ENCODE peak calls at places on chromosomes 3 and 15, in seven cellular contexts. H is foreskin keratinocyte; J is sciatic nerve; R is NCI-H510A treated with DMSO at 0.1 percent for 48 hours; Q is foreskin fibroblast; I is activated T-helper 9 cell treated with anti-CD3 and anti-CD28 coated beads, Interleukin-2, amount 50 U/mL, for 16 hours; Z is ELR. P is an unnamed sample.
A peak's percentile ranks its signal among the peaks of the same experiment; 100 is the strongest.

GRCh38 chr15:57500979-57501576 is 90.6 kb upstream of the MYZAP start:
- DNase-seq in H (peak; percentile 43), J (no peak), R (no peak), Q (no peak), I (no peak), Z (peak; percentile 58), P (no peak)

GRCh38 chr15:48855501-48856440 is 22.2 kb upstream of the EID1 start:
- DNase-seq in H (peak; percentile 33), J (no peak), R (peak; percentile 14), Q (peak; percentile 50), I (no peak), Z (peak; percentile 67), P (no peak)

GRCh38 chr3:149816986-149817385 is 4.0 kb downstream of the RNF13 start:
- DNase-seq in H (peak; percentile 75), J (no peak), R (no peak), Q (peak; percentile 76), I (no peak), Z (peak; percentile 86), P (no peak)

GRCh38 chr3:159619341-159619885 is 369.2 kb upstream of the IL12A start:
- DNase-seq in H (no peak), J (no peak), R (no peak), Q (peak; percentile 53), I (no peak), Z (peak; percentile 48), P (no peak)

GRCh38 chr3:133362539-133362938 is 37.3 kb upstream of the BFSP2 start:
- DNase-seq in H (no peak), J (no peak), R (no peak), Q (no peak), I (no peak), Z (no peak), P (no peak)

GRCh38 chr3:12483364-12483763 is 916 bp upstream of the TSEN2 start:
- DNase-seq in H (no peak), J (no peak), R (peak; percentile 3), Q (no peak), I (no peak), Z (peak; percentile 15), P (no peak)

GRCh38 chr3:196013587-196014487 is 68.1 kb downstream of the TFRC start:
- DNase-seq in H (no peak), J (no peak), R (no peak), Q (no peak), I (no peak), Z (no peak), P (no peak)

GRCh38 chr3:14265246-14265962 is 86.8 kb downstream of the LSM3 start:
- DNase-seq in H (peak; percentile 65), J (no peak), R (peak; percentile 52), Q (no peak), I (no peak), Z (peak; percentile 70), P (no peak)

GRCh38 chr15:43266834-43267233 is at the start of gene TGM5:
- DNase-seq in H (peak; percentile 77), J (no peak), R (no peak), Q (no peak), I (no peak), Z (no peak), P (no peak)

GRCh38 chr3:71127052-71127451 is 456.5 kb downstream of the FOXP1 start:
- DNase-seq in H (no peak), J (no peak), R (no peak), Q (no peak), I (peak; percentile 4), Z (no peak), P (no peak)

GRCh38 chr3:177196473-177197040 is 725 bp downstream of the TBL1XR1 start:
- DNase-seq in H (no peak), J (no peak), R (no peak), Q (no peak), I (peak; percentile 16), Z (peak; percentile 53), P (peak; percentile 17)

GRCh38 chr3:143037867-143038266 is 36.5 kb downstream of the U2SURP start:
- DNase-seq in H (no peak), J (no peak), R (no peak), Q (no peak), I (no peak), Z (peak; percentile 42), P (no peak)

GRCh38 chr3:124657138-124657537 is 73.1 kb upstream of the UMPS start:
- DNase-seq in H (no peak), J (no peak), R (no peak), Q (no peak), I (no peak), Z (no peak), P (no peak)

GRCh38 chr3:43505351-43505750 is 116.5 kb downstream of the ANO10 start:
- DNase-seq in H (peak; percentile 75), J (no peak), R (no peak), Q (peak; percentile 29), I (no peak), Z (peak; percentile 89), P (no peak)

GRCh38 chr3:5298453-5298852 is 110.9 kb downstream of the EDEM1 start:
- DNase-seq in H (no peak), J (no peak), R (no peak), Q (no peak), I (no peak), Z (no peak), P (no peak)

GRCh38 chr15:73370151-73370550 is 1.4 kb upstream of the HCN4 start:
- DNase-seq in H (no peak), J (no peak), R (no peak), Q (no peak), I (no peak), Z (peak; percentile 3), P (no peak)

GRCh38 chr15:60423540-60423939 is 25.8 kb upstream of the ANXA2 start:
- DNase-seq in H (peak; percentile 93), J (no peak), R (no peak), Q (peak; percentile 80), I (no peak), Z (peak; percentile 94), P (no peak)

GRCh38 chr3:194619741-194620140 is 13.5 kb downstream of the TMEM44 start:
- DNase-seq in H (no peak), J (no peak), R (no peak), Q (no peak), I (no peak), Z (no peak), P (no peak)

GRCh38 chr3:153669527-153669926 is 451.7 kb upstream of the ARHGEF26 start:
- DNase-seq in H (no peak), J (no peak), R (no peak), Q (no peak), I (no peak), Z (no peak), P (no peak)

GRCh38 chr3:53862241-53862640 is 15.9 kb downstream of the IL17RB start:
- DNase-seq in H (no peak), J (no peak), R (no peak), Q (no peak), I (no peak), Z (no peak), P (no peak)

GRCh38 chr15:70376929-70377691 is 279.4 kb upstream of the TLE3 start:
- DNase-seq in H (peak; percentile 50), J (peak; percentile 69), R (no peak), Q (peak; percentile 45), I (no peak), Z (peak; percentile 33), P (no peak)

GRCh38 chr3:20480771-20481170 is 294.8 kb upstream of the SGO1 start:
- DNase-seq in H (no peak), J (no peak), R (no peak), Q (peak; percentile 18), I (no peak), Z (no peak), P (no peak)

GRCh38 chr3:133697960-133698359 is 36.2 kb upstream of the TOPBP1 start:
- DNase-seq in H (no peak), J (no peak), R (no peak), Q (no peak), I (no peak), Z (no peak), P (no peak)

GRCh38 chr15:31598620-31599019 is 272.0 kb downstream of the KLF13 start:
- DNase-seq in H (no peak), J (no peak), R (peak; percentile 55), Q (no peak), I (no peak), Z (no peak), P (no peak)

GRCh38 chr3:135513106-135514063 is 452.1 kb upstream of the PPP2R3A start:
- DNase-seq in H (peak; percentile 60), J (no peak), R (no peak), Q (peak; percentile 81), I (no peak), Z (peak; percentile 63), P (no peak)

GRCh38 chr15:25605171-25605570 is 166.3 kb upstream of the UBE3A start:
- DNase-seq in H (no peak), J (no peak), R (no peak), Q (no peak), I (no peak), Z (no peak), P (no peak)

GRCh38 chr15:65512807-65513416 is 4.6 kb downstream of the DPP8 start:
- DNase-seq in H (no peak), J (peak; percentile 71), R (no peak), Q (no peak), I (no peak), Z (no peak), P (no peak)

GRCh38 chr3:128081226-128081625 is 29.0 kb downstream of the SEC61A1 start:
- DNase-seq in H (no peak), J (peak; percentile 34), R (no peak), Q (no peak), I (no peak), Z (no peak), P (no peak)

GRCh38 chr15:67895237-67895636 is 55.4 kb upstream of the RNU6-1 start:
- DNase-seq in H (no peak), J (no peak), R (no peak), Q (no peak), I (no peak), Z (no peak), P (no peak)

GRCh38 chr3:81452406-81452805 is 309.0 kb downstream of the GBE1 start:
- DNase-seq in H (no peak), J (no peak), R (no peak), Q (no peak), I (no peak), Z (no peak), P (no peak)

GRCh38 chr3:38164966-38165721 is at the start of gene OXSR1:
- DNase-seq in H (peak; percentile 100), J (peak; percentile 99), R (peak; percentile 94), Q (peak; percentile 100), I (peak; percentile 92), Z (peak; percentile 100), P (peak; percentile 91)

GRCh38 chr15:80747317-80748053 is 31.7 kb upstream of the CEMIP start:
- DNase-seq in H (no peak), J (no peak), R (peak; percentile 51), Q (no peak), I (no peak), Z (no peak), P (no peak)

GRCh38 chr3:111747490-111747889 is 111.6 kb upstream of the PHLDB2 start:
- DNase-seq in H (peak; percentile 93), J (no peak), R (no peak), Q (peak; percentile 75), I (no peak), Z (peak; percentile 84), P (no peak)

GRCh38 chr3:47259114-47259513 is 23.5 kb downstream of the KIF9 start:
- DNase-seq in H (no peak), J (no peak), R (no peak), Q (no peak), I (no peak), Z (no peak), P (no peak)

GRCh38 chr3:86731501-86731901 is 259.4 kb downstream of the VGLL3 start:
- DNase-seq in H (no peak), J (no peak), R (no peak), Q (no peak), I (no peak), Z (no peak), P (no peak)

GRCh38 chr3:161415506-161416231 is 44.4 kb upstream of the SPTSSB start:
- DNase-seq in H (peak; percentile 63), J (no peak), R (no peak), Q (peak; percentile 77), I (no peak), Z (peak; percentile 28), P (no peak)

GRCh38 chr15:100728371-100729201 is 126.2 kb downstream of the ASB7 start:
- DNase-seq in H (no peak), J (no peak), R (no peak), Q (no peak), I (no peak), Z (no peak), P (no peak)

GRCh38 chr3:174949523-174949922 is 90.4 kb downstream of the NAALADL2 start:
- DNase-seq in H (no peak), J (no peak), R (no peak), Q (peak; percentile 91), I (no peak), Z (peak; percentile 77), P (no peak)

P was measured in activated T-helper 1 cell treated with Interleukin-2 at 50 U/mL for 16 hours.